ENCODE peak calls at places on chromosomes 6 and 20, in five cellular contexts. Z is H9, P is left colon, R is body of pancreas, V is T-helper 9 cell. U is an unnamed sample.

GRCh38 chr6:163802267-163802666 is 387.7 kb downstream of the QKI start:
- DNase-seq in P (no peak), V (no peak), Z (no peak), R (no peak), U (no peak)

GRCh38 chr6:21263531-21264287 is 329.8 kb upstream of the SOX4 start:
- DNase-seq in R (no peak), Z (no peak), V (no peak), P (no peak), U (peak; percentile 76)

GRCh38 chr6:106426258-106426657 is 65.7 kb downstream of the CRYBG1 start:
- DNase-seq in P (no peak), R (no peak), Z (no peak), V (no peak), U (no peak)

GRCh38 chr6:159180001-159180400 is 10.8 kb downstream of the FNDC1 start:
- DNase-seq in P (no peak), R (no peak), V (no peak), Z (no peak), U (peak; percentile 64)

GRCh38 chr6:12096342-12096741 is 84.2 kb downstream of the HIVEP1 start:
- DNase-seq in R (no peak), P (no peak), V (no peak), Z (no peak), U (no peak)

GRCh38 chr6:166542580-166542912 is 43.9 kb downstream of the RAMACL start:
- DNase-seq in P (peak; percentile 44), V (no peak), R (peak; percentile 35), Z (peak; percentile 71), U (no peak)

GRCh38 chr6:91142154-91142553 is 555.3 kb upstream of the MAP3K7 start:
- DNase-seq in P (no peak), Z (no peak), R (no peak), V (no peak), U (no peak)

GRCh38 chr20:40313730-40314129 is 375.3 kb downstream of the MAFB start:
- DNase-seq in P (no peak), Z (no peak), V (no peak), R (no peak), U (no peak)

GRCh38 chr6:166005846-166006592 is 161.6 kb downstream of the TBXT start:
- DNase-seq in Z (peak; percentile 36), P (no peak), R (peak; percentile 58), V (no peak), U (peak; percentile 83)

GRCh38 chr6:133921249-133921859 is 31.7 kb upstream of the TBPL1 start:
- DNase-seq in Z (peak; percentile 73), V (peak; percentile 57), P (peak; percentile 68), R (peak; percentile 79), U (peak; percentile 75)

GRCh38 chr6:31007694-31008093 is 2.6 kb upstream of the MUC22 start:
- DNase-seq in Z (no peak), V (no peak), P (no peak), R (no peak), U (peak; percentile 87)

GRCh38 chr20:8331740-8332412 is 199.8 kb downstream of the PLCB1 start:
- DNase-seq in R (peak; percentile 31), P (no peak), Z (no peak), V (no peak), U (peak; percentile 85)

GRCh38 chr6:40962241-40962640 is 76.8 kb downstream of the UNC5CL start:
- DNase-seq in Z (no peak), V (no peak), R (no peak), P (no peak), U (peak; percentile 97)

GRCh38 chr6:54864272-54864671 is 17.7 kb downstream of the FAM83B start:
- DNase-seq in V (no peak), R (no peak), P (no peak), Z (no peak), U (no peak)

GRCh38 chr6:111925296-111925695 is 52.0 kb upstream of the FYN start:
- DNase-seq in P (no peak), Z (no peak), V (no peak), R (no peak), U (peak; percentile 75)

U was measured in RPMI7951.